ENCODE peak calls at places on chromosome 7, in four cellular contexts. O is K562, P is HepG2, M is H1. F is an unnamed sample.

GRCh38 chr7:141700848-141701371 is 1.1 kb downstream of the DENND11 start:
- DNase-seq in O (no peak), P (no peak), M (no peak), F (no peak)

GRCh38 chr7:155729847-155730246 is 82.4 kb downstream of the SHH start:
- DNase-seq in O (no peak), P (no peak), M (no peak), F (no peak)

GRCh38 chr7:15755061-15755460 is 68.6 kb upstream of the MEOX2 start:
- DNase-seq in O (no peak), P (no peak), M (no peak), F (no peak)

GRCh38 chr7:19107142-19107391 is 10.4 kb downstream of the TWIST1 start:
- DNase-seq in O (no peak), P (no peak), M (no peak), F (no peak)

GRCh38 chr7:123727071-123727837 is 21.5 kb downstream of the WASL start:
- DNase-seq in O (no peak), P (peak), M (no peak), F (no peak)

GRCh38 chr7:131774419-131775220 is 218.2 kb upstream of the PODXL start:
- DNase-seq in O (no peak), P (no peak), M (no peak), F (no peak)

GRCh38 chr7:50745336-50745735 is 37.4 kb downstream of the GRB10 start:
- DNase-seq in O (no peak), P (no peak), M (no peak), F (no peak)

GRCh38 chr7:108104324-108104723 is 25.8 kb downstream of the LAMB4 start:
- DNase-seq in O (no peak), P (no peak), M (no peak), F (no peak)

GRCh38 chr7:136339464-136339863 is 362.3 kb upstream of the MTPN start:
- DNase-seq in O (no peak), P (no peak), M (no peak), F (no peak)

GRCh38 chr7:82530361-82530760 is 86.8 kb upstream of the CACNA2D1 start:
- DNase-seq in O (no peak), P (no peak), M (no peak), F (no peak)

GRCh38 chr7:24172859-24173258 is 111.1 kb upstream of the NPY start:
- DNase-seq in O (no peak), P (no peak), M (no peak), F (no peak)

GRCh38 chr7:2869981-2870380 is 25.9 kb upstream of the GNA12 start:
- DNase-seq in O (no peak), P (no peak), M (no peak), F (no peak)

GRCh38 chr7:96591900-96592676 is 117.6 kb downstream of the SEM1 start:
- DNase-seq in O (no peak), P (no peak), M (peak), F (no peak)

GRCh38 chr7:80018941-80019808 is 115.5 kb upstream of the GNAI1 start:
- DNase-seq in O (peak), P (peak), M (peak), F (no peak)

GRCh38 chr7:45324683-45325237 is 167.2 kb downstream of the RAMP3 start:
- DNase-seq in O (no peak), P (no peak), M (no peak), F (no peak)

GRCh38 chr7:1121476-1121875 is 33.6 kb downstream of the GPER1 start:
- DNase-seq in O (no peak), P (no peak), M (no peak), F (no peak)

GRCh38 chr7:17488829-17489228 is 190.4 kb downstream of the AHR start:
- DNase-seq in O (no peak), P (no peak), M (no peak), F (no peak)

GRCh38 chr7:157616931-157617330 is 280.1 kb downstream of the DNAJB6 start:
- DNase-seq in O (no peak), P (no peak), M (no peak), F (no peak)

GRCh38 chr7:116340201-116340847 is 130.0 kb downstream of the TES start:
- DNase-seq in O (no peak), P (no peak), M (no peak), F (no peak)

GRCh38 chr7:11436317-11436716 is 395.7 kb downstream of the THSD7A start:
- DNase-seq in O (no peak), P (no peak), M (no peak), F (no peak)

GRCh38 chr7:136998495-136998894 is 130.0 kb downstream of the CHRM2 start:
- DNase-seq in O (no peak), P (no peak), M (no peak), F (no peak)

GRCh38 chr7:155457544-155458316 is at the start of gene EN2:
- DNase-seq in O (no peak), P (no peak), M (no peak), F (no peak)

GRCh38 chr7:137354361-137354760 is 10.8 kb upstream of the PTN start:
- DNase-seq in O (no peak), P (no peak), M (no peak), F (no peak)

GRCh38 chr7:31335161-31335888 is 5.2 kb downstream of the NEUROD6 start:
- DNase-seq in O (no peak), P (no peak), M (no peak), F (no peak)

GRCh38 chr7:47379629-47380324 is 202.1 kb downstream of the TNS3 start:
- DNase-seq in O (no peak), P (no peak), M (no peak), F (no peak)

GRCh38 chr7:40916811-40917210 is 782.0 kb downstream of the SUGCT start:
- DNase-seq in O (no peak), P (no peak), M (no peak), F (no peak)

GRCh38 chr7:128188396-128189230 is 52.5 kb upstream of the LEP start:
- DNase-seq in O (no peak), P (no peak), M (no peak), F (no peak)

GRCh38 chr7:3922175-3922635 is 621.2 kb downstream of the SDK1 start:
- DNase-seq in O (peak), P (peak), M (peak), F (no peak)

GRCh38 chr7:116316838-116317612 is 106.7 kb downstream of the TES start:
- DNase-seq in O (no peak), P (peak), M (no peak), F (peak)

GRCh38 chr7:120060283-120060682 is 212.7 kb upstream of the KCND2 start:
- DNase-seq in O (no peak), P (no peak), M (no peak), F (no peak)

GRCh38 chr7:130432886-130433285 is 7.9 kb downstream of the CEP41 start:
- DNase-seq in O (no peak), P (no peak), M (no peak), F (no peak)

GRCh38 chr7:150401861-150402631 is 22.9 kb downstream of the ZNF775 start:
- DNase-seq in O (no peak), P (no peak), M (peak), F (no peak)

DNA sequence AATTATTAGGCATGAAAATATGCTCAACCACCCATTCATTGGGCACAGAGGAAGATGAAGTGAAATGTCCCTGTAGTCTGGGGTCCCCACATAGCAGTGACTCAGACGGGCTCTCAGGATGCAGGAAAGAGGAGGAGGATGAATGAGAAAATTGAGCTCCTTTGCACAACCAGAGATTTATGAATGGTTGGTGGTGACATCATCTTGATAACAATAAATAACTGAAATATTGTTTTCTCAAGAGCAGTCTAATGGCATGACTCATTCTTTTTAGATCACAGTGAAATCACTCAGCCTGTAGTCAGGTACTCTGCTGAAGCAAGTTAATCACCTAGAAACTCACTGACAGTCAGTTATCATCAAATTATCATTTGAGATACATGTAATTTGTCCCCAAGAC is 254.1 kb downstream of the RELN start:
- DNase-seq in O (no peak), P (peak), M (no peak), F (no peak)
- TF ChIP-seq ATF2 in O (no peak), P (no peak), M (no peak), F (no peak)

DNA sequence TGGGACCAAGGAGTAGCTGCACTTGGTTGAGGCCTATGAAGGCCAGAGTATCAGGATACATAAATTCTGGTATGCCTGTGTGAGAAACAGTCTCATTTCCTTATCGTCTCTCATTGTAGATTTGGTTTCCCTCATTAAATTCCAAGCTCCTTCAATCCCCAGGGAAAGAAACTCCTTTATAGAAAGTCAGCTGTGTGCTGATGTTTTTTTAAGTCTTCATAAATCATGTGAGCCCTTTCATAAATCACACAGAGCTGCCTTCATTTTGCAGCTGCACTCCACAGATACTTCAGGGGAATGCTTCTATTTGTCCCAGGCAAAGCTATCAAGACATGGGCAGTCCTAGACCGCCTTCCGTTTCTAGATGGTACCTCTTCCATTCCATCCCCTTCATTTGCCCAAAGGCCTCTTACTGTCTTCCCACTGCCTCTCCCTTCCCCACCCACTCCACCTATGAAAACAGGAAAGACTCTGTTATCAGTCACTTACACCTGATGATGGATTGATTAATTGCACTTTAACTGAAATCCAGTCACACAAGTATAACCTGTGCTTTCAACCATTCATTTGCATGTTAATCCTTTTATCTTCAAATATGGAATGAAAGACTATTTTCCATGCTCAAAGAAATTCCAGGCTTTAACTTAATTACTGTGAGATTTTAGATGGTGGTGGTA is 290.2 kb downstream of the C7orf25 start:
- DNase-seq in O (no peak), P (no peak), M (no peak), F (no peak)
- H3K9ac ChIP-seq in O (no peak), P (no peak), M (no peak), F (no peak)

DNA sequence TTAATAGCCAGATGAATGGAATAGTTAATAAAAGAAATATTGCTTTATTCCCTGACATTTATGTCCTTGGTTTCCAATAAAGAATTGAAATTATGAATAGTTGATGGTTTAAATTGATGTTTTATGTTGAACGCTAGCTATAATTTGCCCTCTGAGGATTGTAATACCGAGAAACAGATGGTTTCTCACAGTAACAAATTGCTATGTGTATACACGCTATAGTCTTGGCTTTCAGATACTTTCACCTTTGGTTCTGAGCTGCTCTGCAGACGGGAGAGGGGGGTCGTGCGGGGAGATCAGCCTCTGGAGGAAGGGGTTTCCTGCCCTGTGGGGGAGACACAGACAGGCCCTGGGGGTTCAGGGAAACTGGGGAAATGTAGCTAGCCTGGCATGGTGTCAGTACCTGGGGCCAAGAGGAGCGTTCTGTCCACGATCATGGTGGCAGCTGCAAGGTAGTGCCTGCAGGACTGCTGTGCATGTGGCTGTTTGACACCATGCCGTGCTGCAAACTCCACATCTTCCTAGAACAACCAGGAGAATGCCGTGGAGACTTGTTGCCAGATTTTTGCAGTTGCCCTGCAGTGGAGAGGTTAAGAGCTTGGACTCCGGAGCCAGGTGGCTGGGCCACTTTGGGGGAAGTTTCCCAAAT is 167.7 kb downstream of the CUX1 start:
- DNase-seq in O (no peak), P (no peak), M (no peak), F (no peak)
- TF ChIP-seq ATF2 in O (no peak), P (no peak), M (no peak), F (no peak)

DNA sequence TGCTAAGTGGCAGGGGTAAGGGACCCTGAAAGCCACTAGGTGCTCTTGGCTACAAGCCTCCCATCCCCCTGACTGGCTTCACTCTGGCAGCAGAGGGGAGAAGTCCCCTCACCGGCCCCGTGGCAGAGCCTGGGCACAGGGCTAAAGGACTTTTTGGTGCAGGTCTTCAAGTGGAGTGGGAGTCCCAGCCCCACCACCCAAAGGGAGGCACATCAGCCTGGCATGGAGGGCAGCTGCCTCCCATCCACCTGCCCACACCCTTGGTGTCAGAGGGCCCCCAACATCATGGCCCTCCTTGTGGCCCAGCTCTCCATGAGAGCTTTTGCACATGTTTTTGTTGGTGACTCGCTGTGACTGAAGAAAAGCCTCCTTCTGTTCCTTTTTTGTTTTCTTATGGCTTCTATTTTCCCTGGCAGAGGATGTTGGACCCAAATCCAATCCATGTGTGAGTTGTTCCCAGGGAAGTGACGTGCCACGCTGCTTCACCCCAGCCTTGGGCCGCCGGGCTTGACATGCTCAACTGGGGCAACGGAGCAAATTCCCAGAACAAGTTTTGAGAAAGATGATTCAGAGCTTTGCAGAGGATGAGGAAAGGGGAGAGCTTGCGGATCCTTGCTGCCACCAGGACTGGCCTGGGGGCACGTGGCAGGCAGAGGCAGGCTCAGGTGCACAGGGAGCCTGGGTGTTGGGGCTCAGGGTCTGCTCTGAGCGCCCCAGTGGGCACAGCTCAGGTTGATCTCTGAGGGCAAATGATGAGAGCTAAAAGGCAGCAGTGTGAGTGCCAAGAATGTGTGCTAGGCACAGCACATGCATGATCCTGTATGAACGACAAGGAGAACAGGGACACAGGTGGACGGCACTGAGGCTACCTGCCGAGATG is 1.9 kb upstream of the AEBP1 start:
- DNase-seq in O (no peak), P (no peak), M (no peak), F (no peak)
- H3K9ac ChIP-seq in O (no peak), P (no peak), M (no peak), F (no peak)

F was measured in GM12878.